ENCODE peak calls at places on chromosomes 2 and 18, in nine cellular contexts. P, Z, T, Y, J, A, W, U and H are unnamed samples.

GRCh38 chr2:199806179-199806578 is 44.8 kb downstream of the FTCDNL1 start:
- DNase-seq in P (no peak), Z (no peak), T (no peak), Y (no peak), J (no peak), A (no peak), W (no peak), U (no peak), H (no peak)

GRCh38 chr18:49055787-49056186 is 105.0 kb upstream of the SMAD7 start:
- DNase-seq in P (peak), Z (no peak), T (no peak), Y (no peak), J (no peak), A (peak), W (no peak), U (peak), H (no peak)

GRCh38 chr2:45274190-45274926 is 265.1 kb upstream of the SIX2 start:
- DNase-seq in P (no peak), Z (no peak), T (no peak), Y (no peak), J (no peak), A (no peak), W (no peak), U (no peak), H (no peak)

GRCh38 chr2:216283038-216283900 is 89.0 kb downstream of the MARCHF4 start:
- DNase-seq in P (no peak), Z (no peak), T (peak), Y (no peak), J (no peak), A (no peak), W (peak), U (peak), H (peak)

GRCh38 chr2:64730551-64731305 is 77.0 kb upstream of the SERTAD2 start:
- DNase-seq in P (no peak), Z (no peak), T (peak), Y (no peak), J (no peak), A (no peak), W (no peak), U (no peak), H (no peak)

GRCh38 chr2:69493268-69493667 is 56.0 kb upstream of the NFU1 start:
- DNase-seq in P (no peak), Z (no peak), T (no peak), Y (peak), J (no peak), A (no peak), W (peak), U (no peak), H (no peak)

GRCh38 chr18:76445741-76446232 is 49.3 kb downstream of the ZNF516 start:
- DNase-seq in P (no peak), Z (no peak), T (no peak), Y (no peak), J (no peak), A (no peak), W (no peak), U (no peak), H (no peak)

GRCh38 chr2:209383212-209383611 is 40.6 kb upstream of the MAP2 start:
- DNase-seq in P (no peak), Z (no peak), T (no peak), Y (no peak), J (no peak), A (no peak), W (no peak), U (no peak), H (no peak)

GRCh38 chr18:36186461-36187137 is 698 bp upstream of the MOCOS start:
- DNase-seq in P (no peak), Z (no peak), T (no peak), Y (no peak), J (no peak), A (peak), W (no peak), U (peak), H (peak)

GRCh38 chr2:133264951-133265949 is 303.0 kb downstream of the NCKAP5 start:
- DNase-seq in P (no peak), Z (no peak), T (peak), Y (peak), J (no peak), A (peak), W (peak), U (no peak), H (no peak)

GRCh38 chr2:70903641-70904340 is 31.9 kb upstream of the ATP6V1B1 start:
- DNase-seq in P (no peak), Z (no peak), T (no peak), Y (no peak), J (no peak), A (no peak), W (no peak), U (no peak), H (no peak)

GRCh38 chr2:223469270-223470057 is 132.7 kb downstream of the SCG2 start:
- DNase-seq in P (no peak), Z (no peak), T (no peak), Y (no peak), J (no peak), A (peak), W (peak), U (no peak), H (no peak)

GRCh38 chr18:52190195-52190594 is 149.8 kb upstream of the DCC start:
- DNase-seq in P (no peak), Z (no peak), T (no peak), Y (no peak), J (no peak), A (no peak), W (no peak), U (no peak), H (no peak)

GRCh38 chr2:238952261-238952924 is 104.5 kb downstream of the TWIST2 start:
- DNase-seq in P (no peak), Z (no peak), T (no peak), Y (no peak), J (no peak), A (no peak), W (no peak), U (no peak), H (no peak)

GRCh38 chr2:96197541-96198255 is 10.9 kb downstream of the STARD7 start:
- DNase-seq in P (no peak), Z (no peak), T (no peak), Y (no peak), J (no peak), A (no peak), W (no peak), U (no peak), H (no peak)

GRCh38 chr2:60410458-60411146 is 142.9 kb downstream of the BCL11A start:
- DNase-seq in P (no peak), Z (no peak), T (peak), Y (no peak), J (no peak), A (no peak), W (no peak), U (no peak), H (no peak)